ENCODE peak calls at places on chromosome 21, in four cellular contexts. One of them, this sample, is unnamed. For H3K79me2, the result is how much of the 10 kb centered on the place peaks cover.

GRCh38 chr21:38716942-38717341 is 88.8 kb upstream of the ETS2 start:
- DNase-seq in HCT116: no peak
- DNase-seq in GM23338: no peak
- DNase-seq in H1: no peak
- DNase-seq in this sample: no peak

GRCh38 chr21:37908691-37909090 is 7.6 kb downstream of the KCNJ6 start:
- DNase-seq in HCT116: no peak
- DNase-seq in GM23338: no peak
- DNase-seq in H1: no peak
- DNase-seq in this sample: no peak

GRCh38 chr21:30408782-30409494 is 13.1 kb downstream of the KRTAP13-1 start:
- DNase-seq in HCT116: peak
- DNase-seq in GM23338: peak
- DNase-seq in H1: peak
- DNase-seq in this sample: peak

GRCh38 chr21:31730687-31731111 is 1.2 kb downstream of the SCAF4 start:
- DNase-seq in HCT116: no peak
- DNase-seq in GM23338: peak
- DNase-seq in H1: peak
- DNase-seq in this sample: no peak

GRCh38 chr21:29155118-29155932 is 24.9 kb downstream of the MAP3K7CL start:
- DNase-seq in HCT116: no peak
- DNase-seq in GM23338: peak
- DNase-seq in H1: no peak
- DNase-seq in this sample: peak

GRCh38 chr21:42724226-42724920 is 71.0 kb downstream of the PDE9A start:
- DNase-seq in HCT116: peak
- DNase-seq in GM23338: no peak
- DNase-seq in H1: no peak
- DNase-seq in this sample: peak

GRCh38 chr21:42515708-42516502 is 2.3 kb downstream of the SLC37A1 start:
- DNase-seq in HCT116: peak
- DNase-seq in GM23338: peak
- DNase-seq in H1: no peak
- DNase-seq in this sample: peak

GRCh38 chr21:36887983-36888382 is 78.5 kb downstream of the HLCS start:
- DNase-seq in HCT116: no peak
- DNase-seq in GM23338: no peak
- DNase-seq in H1: no peak
- DNase-seq in this sample: no peak

GRCh38 chr21:43343095-43343991 is 83.6 kb downstream of the SIK1 start:
- DNase-seq in HCT116: no peak
- DNase-seq in GM23338: no peak
- DNase-seq in H1: no peak
- DNase-seq in this sample: peak

GRCh38 chr21:10616535-10616934 is 95.2 kb downstream of the TPTE start:
- DNase-seq in HCT116: no peak
- DNase-seq in GM23338: no peak
- DNase-seq in H1: no peak
- DNase-seq in this sample: no peak

GRCh38 chr21:36079010-36079649 is 9.3 kb downstream of the CBR1 start:
- DNase-seq in HCT116: no peak
- DNase-seq in GM23338: no peak
- DNase-seq in H1: no peak
- DNase-seq in this sample: no peak

GRCh38 chr21:42164064-42164789 is 54.7 kb upstream of the ABCG1 start:
- DNase-seq in HCT116: peak
- DNase-seq in GM23338: peak
- DNase-seq in H1: no peak
- DNase-seq in this sample: no peak

GRCh38 chr21:31342328-31342727 is 1.7 kb downstream of the TIAM1 start:
- DNase-seq in HCT116: no peak
- DNase-seq in GM23338: no peak
- DNase-seq in H1: no peak
- DNase-seq in this sample: peak

GRCh38 chr21:36549470-36549869 is 69.5 kb upstream of the CLDN14 start:
- DNase-seq in HCT116: no peak
- DNase-seq in GM23338: no peak
- DNase-seq in H1: peak
- DNase-seq in this sample: no peak

GRCh38 chr21:42102063-42102462 is 30.9 kb downstream of the UMODL1 start:
- DNase-seq in HCT116: no peak
- DNase-seq in GM23338: no peak
- DNase-seq in H1: no peak
- DNase-seq in this sample: no peak

GRCh38 chr21:13937236-13937635 is 273.5 kb downstream of the LIPI start:
- DNase-seq in HCT116: no peak
- DNase-seq in GM23338: no peak
- DNase-seq in H1: no peak
- DNase-seq in this sample: no peak

GRCh38 chr21:46604975-46605758 is at the start of gene S100B:
- DNase-seq in HCT116: no peak
- DNase-seq in GM23338: peak
- DNase-seq in H1: peak
- DNase-seq in this sample: no peak

GRCh38 chr21:42301371-42302291 is 13.6 kb downstream of the TFF3 start:
- DNase-seq in HCT116: no peak
- DNase-seq in GM23338: no peak
- DNase-seq in H1: no peak
- DNase-seq in this sample: no peak

GRCh38 chr21:41170442-41170841 is 2.5 kb downstream of the BACE2 start:
- DNase-seq in HCT116: no peak
- DNase-seq in GM23338: peak
- DNase-seq in H1: peak
- DNase-seq in this sample: peak

GRCh38 chr21:14084068-14084501 is 126.7 kb downstream of the LIPI start:
- DNase-seq in HCT116: no peak
- DNase-seq in GM23338: no peak
- DNase-seq in H1: no peak
- DNase-seq in this sample: no peak

GRCh38 chr21:37833301-37833700 is 83.0 kb downstream of the KCNJ6 start:
- DNase-seq in HCT116: no peak
- DNase-seq in GM23338: no peak
- DNase-seq in H1: no peak
- DNase-seq in this sample: no peak

GRCh38 chr21:36976882-36977651 is 10.6 kb upstream of the HLCS start:
- DNase-seq in HCT116: peak
- DNase-seq in GM23338: peak
- DNase-seq in H1: peak
- DNase-seq in this sample: peak

GRCh38 chr21:16162953-16163352 is 433.2 kb downstream of the USP25 start:
- DNase-seq in HCT116: no peak
- DNase-seq in GM23338: no peak
- DNase-seq in H1: no peak
- DNase-seq in this sample: no peak

GRCh38 chr21:31232344-31232743 is 111.7 kb downstream of the TIAM1 start:
- DNase-seq in HCT116: no peak
- DNase-seq in GM23338: no peak
- DNase-seq in H1: no peak
- DNase-seq in this sample: no peak

GRCh38 chr21:17797967-17798366 is 21.2 kb downstream of the C21orf91 start:
- DNase-seq in HCT116: no peak
- DNase-seq in GM23338: no peak
- DNase-seq in H1: no peak
- DNase-seq in this sample: no peak
- H3K79me2 ChIP-seq in HCT116: under half
- H3K79me2 ChIP-seq in GM23338: under half
- H3K79me2 ChIP-seq in H1: under half
- H3K79me2 ChIP-seq in this sample: under half

GRCh38 chr21:27648560-27648959 is 681.7 kb upstream of the ADAMTS5 start:
- DNase-seq in HCT116: no peak
- DNase-seq in GM23338: no peak
- DNase-seq in H1: no peak
- DNase-seq in this sample: no peak
- H3K27ac ChIP-seq in HCT116: no peak
- H3K27ac ChIP-seq in GM23338: no peak
- H3K27ac ChIP-seq in H1: no peak
- H3K27ac ChIP-seq in this sample: no peak

GRCh38 chr21:25573409-25574206 is 33.7 kb downstream of the MRPL39 start:
- DNase-seq in HCT116: peak
- DNase-seq in GM23338: no peak
- DNase-seq in H1: no peak
- DNase-seq in this sample: peak
- H3K79me2 ChIP-seq in HCT116: under half
- H3K79me2 ChIP-seq in GM23338: under half
- H3K79me2 ChIP-seq in H1: under half
- H3K79me2 ChIP-seq in this sample: under half

GRCh38 chr21:34688715-34689114 is 19.9 kb downstream of the CLIC6 start:
- DNase-seq in HCT116: no peak
- DNase-seq in GM23338: no peak
- DNase-seq in H1: no peak
- DNase-seq in this sample: no peak

GRCh38 chr21:34691396-34692032 is 22.7 kb downstream of the CLIC6 start:
- DNase-seq in HCT116: no peak
- DNase-seq in GM23338: no peak
- DNase-seq in H1: no peak
- DNase-seq in this sample: peak

GRCh38 chr21:34690793-34691175 is 22.0 kb downstream of the CLIC6 start:
- DNase-seq in HCT116: no peak
- DNase-seq in GM23338: no peak
- DNase-seq in H1: no peak
- DNase-seq in this sample: no peak

GRCh38 chr21:34688145-34688544 is 19.4 kb downstream of the CLIC6 start:
- DNase-seq in HCT116: peak
- DNase-seq in GM23338: peak
- DNase-seq in H1: no peak
- DNase-seq in this sample: no peak

GRCh38 chr21:34690041-34690792 is 21.4 kb downstream of the CLIC6 start:
- DNase-seq in HCT116: peak
- DNase-seq in GM23338: no peak
- DNase-seq in H1: no peak
- DNase-seq in this sample: peak
- H3K27ac ChIP-seq in HCT116: no peak
- H3K27ac ChIP-seq in GM23338: no peak
- H3K27ac ChIP-seq in H1: no peak
- H3K27ac ChIP-seq in this sample: peak

GRCh38 chr21:35023396-35024070 is 25.6 kb downstream of the RUNX1 start:
- DNase-seq in HCT116: no peak
- DNase-seq in GM23338: no peak
- DNase-seq in H1: no peak
- DNase-seq in this sample: no peak
- H3K79me2 ChIP-seq in HCT116: under half
- H3K79me2 ChIP-seq in GM23338: under half
- H3K79me2 ChIP-seq in H1: under half
- H3K79me2 ChIP-seq in this sample: half or more

DNA sequence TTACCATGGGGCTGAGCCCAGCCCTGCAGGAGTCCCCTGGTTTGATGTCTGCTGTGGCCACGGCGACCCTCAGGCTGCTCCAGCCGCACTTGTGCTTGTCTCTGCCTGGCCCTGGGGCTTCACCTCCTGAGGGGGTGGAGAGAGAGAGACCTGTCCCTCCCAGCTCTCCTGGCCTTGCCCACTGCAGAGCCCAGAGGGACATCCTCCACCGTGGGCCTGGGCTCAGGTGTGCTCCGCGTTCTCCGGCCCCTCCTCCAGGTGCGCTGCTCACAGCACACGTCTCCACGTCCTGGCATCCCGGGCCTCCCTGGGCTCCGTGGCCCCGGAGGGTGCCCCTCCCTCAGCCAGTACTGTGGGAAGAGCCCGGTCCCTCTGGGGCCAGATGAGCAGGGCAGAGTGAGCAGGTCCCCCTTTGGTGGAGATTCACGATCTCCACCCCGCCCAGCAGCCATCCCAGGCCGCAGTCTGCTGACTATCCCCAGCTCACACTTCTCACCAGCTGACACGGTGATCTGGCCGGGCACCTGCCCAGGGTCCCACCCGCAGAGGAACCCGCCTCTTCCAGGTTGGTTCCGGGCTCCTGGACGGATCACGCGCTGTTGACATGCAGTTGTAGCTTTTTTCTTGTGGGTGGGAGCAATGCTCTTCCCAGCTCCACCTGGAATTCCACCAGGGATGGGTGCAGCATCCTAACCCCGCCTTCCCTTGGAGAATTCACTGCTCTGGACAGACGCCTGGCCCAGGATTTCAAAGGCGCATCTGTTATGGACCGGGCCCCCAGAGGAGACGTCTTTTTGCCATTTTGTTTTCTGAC is 41.8 kb upstream of the POFUT2 start:
- DNase-seq in HCT116: no peak
- DNase-seq in GM23338: no peak
- DNase-seq in H1: no peak
- DNase-seq in this sample: peak
- H3K27ac ChIP-seq in HCT116: peak
- H3K27ac ChIP-seq in GM23338: peak
- H3K27ac ChIP-seq in H1: no peak
- H3K27ac ChIP-seq in this sample: peak

DNA sequence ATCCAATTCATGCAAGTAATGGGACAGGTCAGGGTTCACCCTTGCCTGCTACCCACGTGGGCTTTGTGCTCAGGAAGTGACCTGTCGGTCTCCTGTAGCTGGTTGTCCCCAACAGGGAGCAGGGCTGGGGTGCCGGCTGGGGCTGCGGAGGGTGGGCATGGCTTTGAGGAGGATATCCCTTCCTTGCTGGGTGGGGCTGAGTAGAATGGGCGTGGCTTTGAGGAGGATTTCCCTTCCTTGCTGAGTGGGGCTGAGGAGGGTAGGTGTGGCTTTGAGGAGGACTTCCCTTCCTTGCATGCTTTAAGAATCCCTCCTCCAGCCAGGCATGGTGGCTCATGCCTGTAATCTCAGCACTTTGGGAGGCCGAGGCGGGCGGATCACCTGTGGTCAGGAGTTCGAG is 151.3 kb downstream of the CLIC6 start:
- DNase-seq in HCT116: no peak
- DNase-seq in GM23338: no peak
- DNase-seq in H1: no peak
- DNase-seq in this sample: no peak
- H3K79me2 ChIP-seq in HCT116: under half
- H3K79me2 ChIP-seq in GM23338: under half
- H3K79me2 ChIP-seq in H1: under half
- H3K79me2 ChIP-seq in this sample: under half

DNA sequence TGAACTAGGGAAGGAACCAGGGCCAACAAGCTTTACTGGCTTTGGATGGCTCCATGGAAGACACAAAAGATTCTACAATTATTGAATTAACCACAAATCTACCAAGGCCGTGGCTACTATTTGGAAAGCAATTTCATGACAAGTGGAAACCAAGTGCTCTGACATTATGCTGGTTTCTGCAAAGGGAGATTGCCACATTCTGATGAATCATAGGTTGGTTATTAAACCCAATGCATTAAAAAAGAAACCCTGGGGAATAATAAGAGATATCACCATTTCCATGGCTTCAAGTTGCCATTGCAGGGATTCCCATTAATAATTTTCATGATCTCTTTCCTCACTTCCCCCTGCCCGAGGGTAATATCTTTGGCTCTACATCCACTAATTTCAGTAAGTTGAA is 359.2 kb upstream of the NCAM2 start:
- DNase-seq in HCT116: no peak
- DNase-seq in GM23338: no peak
- DNase-seq in H1: no peak
- DNase-seq in this sample: no peak
- H3K27ac ChIP-seq in HCT116: no peak
- H3K27ac ChIP-seq in GM23338: no peak
- H3K27ac ChIP-seq in H1: no peak
- H3K27ac ChIP-seq in this sample: no peak

GRCh38 chr21:44785620-44786344 is 15.8 kb downstream of the UBE2G2 start:
- DNase-seq in HCT116: no peak
- DNase-seq in GM23338: no peak
- DNase-seq in H1: no peak
- DNase-seq in this sample: no peak
- H3K79me2 ChIP-seq in HCT116: half or more
- H3K79me2 ChIP-seq in GM23338: half or more
- H3K79me2 ChIP-seq in H1: half or more
- H3K79me2 ChIP-seq in this sample: under half

GRCh38 chr21:40070871-40071270 is 203.6 kb downstream of the PCP4 start:
- DNase-seq in HCT116: no peak
- DNase-seq in GM23338: no peak
- DNase-seq in H1: no peak
- DNase-seq in this sample: no peak
- H3K27ac ChIP-seq in HCT116: no peak
- H3K27ac ChIP-seq in GM23338: no peak
- H3K27ac ChIP-seq in H1: no peak
- H3K27ac ChIP-seq in this sample: no peak

This sample was measured in PC-9.